ENCODE peak calls at places on chromosomes 16 and 17, in six cellular contexts. C, F, J, W, M and B are unnamed samples.

GRCh38 chr16:11257131-11257938 is 1.3 kb upstream of the SOCS1 start:
- DNase-seq in F (peak; percentile 86), M (peak; percentile 85), C (peak; percentile 42), J (peak; percentile 86), W (no peak), B (peak; percentile 88)

GRCh38 chr17:4958102-4958501 is 7.2 kb downstream of the ENO3 start:
- DNase-seq in M (no peak), C (no peak), F (no peak), W (no peak), J (no peak), B (no peak)

GRCh38 chr16:77480671-77481315 is 46.0 kb upstream of the ADAMTS18 start:
- DNase-seq in W (no peak), F (no peak), J (no peak), C (no peak), M (no peak), B (no peak)

GRCh38 chr16:58684001-58684353 is 593 bp downstream of the SLC38A7 start:
- DNase-seq in J (peak; percentile 39), C (no peak), M (no peak), W (no peak), F (no peak), B (no peak)

GRCh38 chr17:47896672-47897490 is 845 bp downstream of the SP2 start:
- DNase-seq in F (peak; percentile 46), J (no peak), C (no peak), M (no peak), W (peak; percentile 18), B (no peak)

GRCh38 chr17:60080545-60080944 is 1.8 kb upstream of the HEATR6 start:
- DNase-seq in W (no peak), J (no peak), M (no peak), C (no peak), F (no peak), B (no peak)

GRCh38 chr16:67897231-67897630 is 4.2 kb downstream of the PSKH1 start:
- DNase-seq in J (no peak), W (peak; percentile 24), M (no peak), C (no peak), F (no peak), B (no peak)

GRCh38 chr17:16853661-16854320 is 118.1 kb downstream of the TNFRSF13B start:
- DNase-seq in J (no peak), F (no peak), C (no peak), W (no peak), M (no peak), B (no peak)

GRCh38 chr17:77399319-77399959 is 258.7 kb downstream of the SEC14L1 start:
- DNase-seq in M (no peak), W (no peak), C (no peak), F (no peak), J (no peak), B (no peak)

GRCh38 chr17:70552230-70552981 is 383.1 kb downstream of the KCNJ2 start:
- DNase-seq in J (no peak), M (peak; percentile 72), F (no peak), W (no peak), C (no peak), B (no peak)

GRCh38 chr16:73298562-73298961 is 250.6 kb upstream of the ZFHX3 start:
- DNase-seq in W (no peak), M (no peak), F (no peak), J (no peak), C (no peak), B (no peak)

GRCh38 chr16:64174327-64174726 is 947.5 kb downstream of the CDH11 start:
- DNase-seq in F (no peak), C (no peak), J (no peak), M (no peak), W (no peak), B (no peak)

GRCh38 chr16:87108941-87109340 is 208.3 kb downstream of the C16orf95 start:
- DNase-seq in F (no peak), C (no peak), M (no peak), W (no peak), J (no peak), B (no peak)

GRCh38 chr17:52982331-52982730 is 823.8 kb upstream of the CA10 start:
- DNase-seq in F (no peak), M (no peak), W (no peak), C (no peak), J (no peak), B (no peak)

GRCh38 chr17:81684442-81684911 is 666 bp downstream of the HGS start:
- DNase-seq in W (no peak), C (no peak), F (no peak), J (no peak), M (peak; percentile 23), B (no peak)

GRCh38 chr16:49929606-49930005 is 73.7 kb upstream of the ZNF423 start:
- DNase-seq in C (no peak), J (no peak), M (no peak), F (no peak), W (no peak), B (no peak)

GRCh38 chr17:2070241-2071023 is 15.5 kb downstream of the HIC1 start:
- DNase-seq in W (no peak), C (no peak), M (no peak), F (no peak), J (no peak), B (peak; percentile 52)

GRCh38 chr16:58753711-58754134 is 19.6 kb upstream of the GOT2 start:
- DNase-seq in F (no peak), J (no peak), C (no peak), M (no peak), W (no peak), B (no peak)

GRCh38 chr17:40511667-40512221 is 10.3 kb upstream of the TNS4 start:
- DNase-seq in F (no peak), M (no peak), C (no peak), W (no peak), J (no peak), B (no peak)

GRCh38 chr16:86389566-86390328 is 120.6 kb upstream of the FOXF1 start:
- DNase-seq in M (no peak), J (peak; percentile 24), C (no peak), W (no peak), F (no peak), B (no peak)

GRCh38 chr17:44555056-44555455 is 2.2 kb upstream of the FZD2 start:
- DNase-seq in M (no peak), J (no peak), W (no peak), F (no peak), C (no peak), B (no peak)

DNA sequence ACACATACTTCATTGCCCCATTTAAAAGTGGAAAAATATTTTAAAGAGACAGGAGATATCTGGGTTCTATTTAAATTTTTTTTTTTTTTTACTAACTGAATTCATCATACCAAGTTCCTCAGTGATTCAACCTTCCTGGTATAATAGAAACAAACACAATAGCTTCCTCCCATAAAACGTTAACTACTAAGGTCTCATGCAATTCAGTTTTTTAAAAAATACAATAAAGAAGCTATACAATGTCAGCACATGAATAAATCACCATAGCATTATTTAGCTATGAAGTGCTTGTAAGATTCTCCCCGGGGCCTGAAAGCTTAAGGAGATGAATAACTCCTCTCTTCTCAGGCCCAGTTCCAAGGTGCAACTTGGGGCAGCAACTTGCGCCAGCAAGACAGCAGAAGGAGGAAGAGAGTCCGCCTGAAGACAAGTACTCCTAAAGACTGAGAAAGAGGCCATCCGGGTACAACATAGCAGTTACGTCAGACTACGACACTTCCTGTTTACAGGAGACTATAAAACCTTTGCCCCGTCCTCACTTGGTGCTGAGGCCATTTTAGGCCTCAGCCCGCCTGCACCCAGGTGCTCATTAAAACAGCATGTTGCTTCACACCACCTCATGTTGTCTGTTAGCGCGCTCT is 81.5 kb downstream of the MYO1D start:
- DNase-seq in M (no peak), C (no peak), W (no peak), F (peak; percentile 61), J (no peak), B (no peak)
- H3K27ac ChIP-seq in M (no peak overlapping the region), C (no peak overlapping the region), W (peak overlapping the region; percentile 62), F (peak overlapping the region; percentile 82), J (no peak overlapping the region), B (no peak overlapping the region)

GRCh38 chr17:671076-671762 is 43.4 kb downstream of the VPS53 start:
- DNase-seq in J (no peak), F (no peak), C (no peak), W (no peak), M (no peak), B (no peak)

GRCh38 chr17:670286-670685 is 44.4 kb downstream of the VPS53 start:
- DNase-seq in M (no peak), F (no peak), W (no peak), C (no peak), J (no peak), B (no peak)

GRCh38 chr17:676060-676745 is 38.4 kb downstream of the VPS53 start:
- DNase-seq in C (no peak), M (no peak), J (no peak), F (no peak), W (no peak), B (no peak)

GRCh38 chr17:676965-677364 is 37.7 kb downstream of the VPS53 start:
- DNase-seq in J (no peak), F (no peak), W (no peak), C (no peak), M (no peak), B (no peak)

DNA sequence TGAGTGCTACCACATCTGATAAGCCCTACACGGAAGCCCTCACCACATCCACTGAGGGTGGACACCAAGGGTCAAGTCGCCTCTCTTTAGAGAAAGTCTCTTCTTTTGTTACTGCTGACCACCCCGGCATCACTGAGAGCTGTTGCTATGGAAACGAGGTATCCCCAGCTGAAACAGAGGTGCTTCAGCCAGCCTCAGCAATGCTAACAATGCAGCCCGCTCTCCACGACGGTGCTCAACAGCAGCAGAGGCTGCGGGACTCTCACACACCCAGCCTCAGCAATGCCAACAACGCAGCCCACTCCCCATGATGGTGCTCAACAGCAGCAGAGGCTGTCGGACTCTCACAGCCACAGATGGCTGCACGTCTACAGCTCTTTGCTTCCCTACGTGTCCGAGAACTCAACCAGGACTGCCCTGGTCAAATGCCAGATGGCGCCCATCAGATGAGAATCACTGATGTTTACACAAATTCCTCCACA is 41.4 kb downstream of the VPS53 start:
- DNase-seq in M (peak; percentile 30), J (no peak), W (no peak), F (no peak), C (no peak), B (no peak)
- H3K27ac ChIP-seq in M (no peak overlapping the region), J (no peak overlapping the region), W (no peak overlapping the region), F (no peak overlapping the region), C (no peak overlapping the region), B (no peak overlapping the region)

GRCh38 chr16:25066426-25066746 is 45.2 kb upstream of the LCMT1 start:
- DNase-seq in F (no peak), J (no peak), C (no peak), W (no peak), M (no peak), B (no peak)
- H3K27ac ChIP-seq in F (peak overlapping the region; percentile 64), J (peak overlapping the region; percentile 94), C (peak overlapping the region; percentile 68), W (peak overlapping the region; percentile 87), M (peak overlapping the region; percentile 60), B (peak overlapping the region; percentile 70)

DNA sequence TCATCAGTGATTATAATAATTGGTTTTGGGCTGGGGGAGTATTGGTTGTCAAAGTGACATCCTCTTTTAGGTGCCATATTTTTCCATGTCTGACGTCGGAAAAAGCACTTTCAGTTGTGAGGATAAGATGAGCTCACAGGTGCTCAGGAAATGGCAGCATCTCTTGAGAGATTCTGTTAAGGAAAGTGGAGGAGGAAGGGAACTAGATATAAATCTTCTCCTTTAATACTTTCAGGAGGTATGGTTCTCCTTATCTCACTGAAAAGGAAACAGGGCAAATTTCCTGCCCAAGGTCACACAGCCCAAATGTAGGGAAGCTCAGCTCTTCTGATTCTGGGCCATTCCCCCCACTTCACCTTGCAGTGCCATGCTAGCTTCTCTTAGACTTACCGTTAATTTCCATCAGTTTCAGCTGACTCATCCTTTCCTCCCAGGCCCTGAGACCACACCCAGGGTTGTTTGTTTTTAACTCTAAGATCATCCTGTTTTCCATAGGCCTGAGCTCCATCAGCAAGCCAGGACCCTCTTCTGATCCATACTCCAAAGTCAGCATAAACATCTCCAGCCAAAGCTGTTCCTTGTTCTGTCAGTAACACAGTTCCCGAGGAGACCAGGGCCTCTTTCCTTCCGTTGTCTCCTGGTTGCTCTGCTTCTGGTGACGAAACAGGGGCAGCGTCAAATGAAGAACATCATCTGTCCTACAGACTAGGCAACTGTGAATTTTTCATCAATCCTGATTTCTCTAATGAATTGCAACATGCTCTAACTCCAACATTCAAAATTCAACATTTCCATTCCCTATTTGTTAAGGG is 83.7 kb upstream of the HNF1B start:
- DNase-seq in M (no peak), J (peak; percentile 39), F (no peak), W (no peak), C (no peak), B (no peak)
- H3K27ac ChIP-seq in M (no peak overlapping the region), J (no peak overlapping the region), F (no peak overlapping the region), W (no peak overlapping the region), C (no peak overlapping the region), B (no peak overlapping the region)